ENCODE peak calls at places on chromosomes 16 and 17, in seven cellular contexts. E, W, A, Y, D, I and U are unnamed samples.

GRCh38 chr17:82876602-82877391 is 37.0 kb upstream of the ZNF750 start:
- DNase-seq in E (peak; percentile 86), W (peak; percentile 88), A (peak; percentile 36), Y (peak; percentile 82), D (peak; percentile 78), I (peak; percentile 49), U (peak; percentile 84)

GRCh38 chr17:17605747-17606083 is 14.2 kb upstream of the PEMT start:
- DNase-seq in E (no peak), W (no peak), A (no peak), Y (no peak), D (no peak), I (no peak), U (no peak)

GRCh38 chr17:3870871-3871306 is 22.0 kb downstream of the CAMKK1 start:
- DNase-seq in E (peak; percentile 50), W (no peak), A (no peak), Y (no peak), D (peak; percentile 34), I (no peak), U (no peak)

GRCh38 chr17:4249452-4250029 is 14.2 kb downstream of the ANKFY1 start:
- DNase-seq in E (no peak), W (peak; percentile 58), A (peak; percentile 81), Y (no peak), D (no peak), I (no peak), U (no peak)

GRCh38 chr17:80279895-80280294 is 19.2 kb downstream of the RNF213 start:
- DNase-seq in E (no peak), W (peak; percentile 57), A (no peak), Y (no peak), D (no peak), I (no peak), U (no peak)

GRCh38 chr17:36910513-36910912 is 26.8 kb upstream of the LHX1 start:
- DNase-seq in E (no peak), W (no peak), A (no peak), Y (no peak), D (no peak), I (no peak), U (no peak)

GRCh38 chr16:66953462-66954096 is 7.5 kb upstream of the CES3 start:
- DNase-seq in E (peak; percentile 28), W (no peak), A (no peak), Y (no peak), D (peak; percentile 83), I (no peak), U (no peak)

GRCh38 chr16:71489122-71489521 is at the start of gene ZNF19:
- DNase-seq in E (no peak), W (no peak), A (peak; percentile 20), Y (no peak), D (no peak), I (no peak), U (no peak)

GRCh38 chr16:56347670-56348069 is 77.7 kb downstream of the AMFR start:
- DNase-seq in E (no peak), W (no peak), A (no peak), Y (peak; percentile 51), D (no peak), I (no peak), U (no peak)

GRCh38 chr16:87996962-87997880 is 46.0 kb downstream of the BANP start:
- DNase-seq in E (no peak), W (no peak), A (no peak), Y (no peak), D (no peak), I (no peak), U (no peak)

GRCh38 chr17:6290488-6291196 is 144.3 kb downstream of the AIPL1 start:
- DNase-seq in E (no peak), W (no peak), A (no peak), Y (no peak), D (no peak), I (no peak), U (no peak)

GRCh38 chr17:18185391-18185790 is 1.8 kb downstream of the ALKBH5 start:
- DNase-seq in E (no peak), W (no peak), A (peak; percentile 37), Y (no peak), D (no peak), I (no peak), U (no peak)

GRCh38 chr16:57677622-57678369 is 9.7 kb downstream of the ADGRG3 start:
- DNase-seq in E (peak; percentile 73), W (no peak), A (no peak), Y (no peak), D (no peak), I (no peak), U (peak; percentile 87)

GRCh38 chr17:64448665-64449512 is at the start of gene MILR1:
- DNase-seq in E (no peak), W (no peak), A (no peak), Y (no peak), D (peak; percentile 24), I (peak; percentile 65), U (no peak)

GRCh38 chr17:72488542-72489272 is 367.9 kb downstream of the SOX9 start:
- DNase-seq in E (peak; percentile 36), W (no peak), A (no peak), Y (peak; percentile 25), D (no peak), I (no peak), U (no peak)

GRCh38 chr17:77281024-77281903 is 140.5 kb downstream of the SEC14L1 start:
- DNase-seq in E (peak; percentile 74), W (peak; percentile 98), A (peak; percentile 80), Y (peak; percentile 90), D (peak; percentile 73), I (no peak), U (peak; percentile 69)

GRCh38 chr17:79065105-79065670 is 9.4 kb upstream of the ENGASE start:
- DNase-seq in E (peak; percentile 57), W (no peak), A (peak; percentile 77), Y (peak; percentile 30), D (peak; percentile 75), I (peak; percentile 52), U (peak; percentile 49)

GRCh38 chr17:42521666-42522262 is 14.3 kb upstream of the NAGLU start:
- DNase-seq in E (no peak), W (no peak), A (no peak), Y (peak; percentile 67), D (no peak), I (no peak), U (no peak)

GRCh38 chr17:65876985-65877384 is 314.9 kb downstream of the CEP112 start:
- DNase-seq in E (no peak), W (no peak), A (no peak), Y (no peak), D (peak; percentile 54), I (no peak), U (no peak)

GRCh38 chr17:16407911-16408588 is 7.3 kb upstream of the TRPV2 start:
- DNase-seq in E (peak; percentile 78), W (peak; percentile 76), A (peak; percentile 76), Y (peak; percentile 81), D (peak; percentile 71), I (no peak), U (peak; percentile 46)

DNA sequence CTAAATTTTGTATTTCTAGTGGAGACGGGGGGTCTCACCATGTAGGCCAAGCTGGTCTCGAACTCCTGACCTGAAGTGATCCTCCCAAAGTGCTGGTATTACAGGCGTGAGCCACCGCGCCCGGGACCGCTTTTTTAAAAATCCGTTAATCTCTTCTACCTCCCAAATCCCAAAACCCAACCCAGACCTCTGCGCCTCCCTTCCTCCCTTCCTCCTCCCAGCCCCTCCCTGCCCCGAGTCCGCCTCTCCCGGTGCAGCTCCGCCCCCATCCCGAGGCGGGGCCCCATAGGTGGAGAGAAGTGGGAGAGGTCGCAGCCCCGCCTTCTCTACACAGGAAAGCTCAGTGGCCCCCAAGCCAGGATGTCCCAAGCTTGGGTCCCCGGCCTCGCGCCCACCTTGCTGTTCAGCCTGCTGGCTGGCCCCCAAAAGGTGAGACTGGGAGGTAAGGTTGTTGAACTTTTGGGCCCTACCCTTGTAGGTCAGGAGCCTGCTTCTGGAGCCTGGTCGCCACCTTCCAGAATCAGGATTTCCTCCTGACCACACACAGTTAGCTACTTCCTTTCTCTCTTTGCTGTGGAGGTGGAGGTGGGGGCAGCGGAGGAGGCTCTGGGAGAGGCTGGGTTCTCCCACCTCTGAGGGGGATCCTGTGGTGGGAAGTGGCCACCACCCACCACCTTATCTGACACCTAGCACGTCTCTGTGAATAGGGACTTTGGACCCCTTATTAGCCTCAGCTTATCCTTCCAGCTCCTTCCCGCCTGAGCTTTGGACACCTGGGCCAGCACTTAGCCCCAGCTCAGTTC is at the start of gene TMEM92:
- DNase-seq in E (peak; percentile 89), W (peak; percentile 57), A (peak; percentile 96), Y (peak; percentile 75), D (peak; percentile 81), I (peak; percentile 62), U (no peak)
- H3K4me3 ChIP-seq in E (peak within 1 kb of the TSS; percentile 64), W (peak within 1 kb of the TSS; percentile 60), A (peak within 1 kb of the TSS; percentile 82), Y (peak within 1 kb of the TSS; percentile 46), D (peak within 1 kb of the TSS; percentile 36), I (peak within 1 kb of the TSS; percentile 62), U (peak within 1 kb of the TSS; percentile 26)

GRCh38 chr16:50697881-50698767 is 4.7 kb downstream of the NOD2 start:
- DNase-seq in E (peak; percentile 40), W (no peak), A (no peak), Y (peak; percentile 82), D (peak; percentile 40), I (no peak), U (peak; percentile 31)

GRCh38 chr16:50702725-50703124 is 9.3 kb downstream of the NOD2 start:
- DNase-seq in E (no peak), W (no peak), A (no peak), Y (no peak), D (no peak), I (no peak), U (no peak)

GRCh38 chr16:50697421-50697715 is 4.0 kb downstream of the NOD2 start:
- DNase-seq in E (no peak), W (no peak), A (no peak), Y (no peak), D (no peak), I (no peak), U (no peak)

GRCh38 chr16:50696575-50697420 is 3.4 kb downstream of the NOD2 start:
- DNase-seq in E (peak; percentile 77), W (no peak), A (no peak), Y (peak; percentile 93), D (peak; percentile 91), I (peak; percentile 81), U (peak; percentile 46)

GRCh38 chr16:50699345-50700159 is 6.1 kb downstream of the NOD2 start:
- DNase-seq in E (no peak), W (no peak), A (no peak), Y (peak; percentile 76), D (no peak), I (no peak), U (no peak)
- TF ChIP-seq POLR2AphosphoS5 in E (no peak), W (no peak), A (no peak), Y (no peak), D (no peak), I (no peak), U (no peak)

GRCh38 chr16:89313583-89313982 is 96.1 kb downstream of the ZNF778 start:
- DNase-seq in E (no peak), W (no peak), A (no peak), Y (no peak), D (no peak), I (no peak), U (no peak)
- H3K27ac ChIP-seq in E (no peak overlapping the region), W (no peak overlapping the region), A (no peak overlapping the region), Y (peak overlapping the region; percentile 77), D (no peak overlapping the region), I (peak overlapping the region; percentile 8), U (no peak overlapping the region)

GRCh38 chr16:82629441-82630027 is 2.8 kb downstream of the CDH13 start:
- DNase-seq in E (no peak), W (no peak), A (peak; percentile 52), Y (no peak), D (no peak), I (no peak), U (peak; percentile 36)
- H3K4me3 ChIP-seq in E (no peak overlapping the region), W (no peak overlapping the region), A (no peak overlapping the region), Y (no peak overlapping the region), D (no peak overlapping the region), I (peak overlapping the region; percentile 16), U (no peak overlapping the region)